ENCODE peak calls at places on chromosomes 5 and 9, in four cellular contexts. One of them, this sample, is unnamed.
A peak's percentile ranks its signal among the peaks of the same experiment; 100 is the strongest.

GRCh38 chr5:137342764-137343163 is 156.4 kb downstream of the SPOCK1 start:
- DNase-seq in heart left ventricle: no peak
- DNase-seq in right lobe of liver: no peak
- DNase-seq in A549: no peak
- DNase-seq in this sample: no peak

GRCh38 chr5:176725521-176725920 is 78.2 kb downstream of the TSPAN17 start:
- DNase-seq in right lobe of liver: no peak
- DNase-seq in heart left ventricle: no peak
- DNase-seq in A549: no peak
- DNase-seq in this sample: no peak

GRCh38 chr9:131755541-131756198 is 15.8 kb upstream of the RAPGEF1 start:
- DNase-seq in right lobe of liver: peak; percentile 74
- DNase-seq in heart left ventricle: peak; percentile 86
- DNase-seq in A549: peak; percentile 71
- DNase-seq in this sample: peak; percentile 95

GRCh38 chr5:65914644-65915196 is 11.7 kb upstream of the ERBIN start:
- DNase-seq in right lobe of liver: no peak
- DNase-seq in heart left ventricle: no peak
- DNase-seq in A549: no peak
- DNase-seq in this sample: no peak

GRCh38 chr5:173598686-173599085 is 17.8 kb downstream of the BOD1 start:
- DNase-seq in A549: no peak
- DNase-seq in heart left ventricle: no peak
- DNase-seq in right lobe of liver: no peak
- DNase-seq in this sample: no peak

GRCh38 chr5:14323466-14323865 is 180.3 kb downstream of the TRIO start:
- DNase-seq in heart left ventricle: no peak
- DNase-seq in right lobe of liver: no peak
- DNase-seq in A549: no peak
- DNase-seq in this sample: no peak

GRCh38 chr9:89603629-89604462 is 966 bp upstream of the GADD45G start:
- DNase-seq in A549: peak; percentile 45
- DNase-seq in right lobe of liver: peak; percentile 85
- DNase-seq in heart left ventricle: peak; percentile 87
- DNase-seq in this sample: peak; percentile 87

GRCh38 chr5:56440871-56441740 is 208.0 kb upstream of the ANKRD55 start:
- DNase-seq in A549: peak; percentile 22
- DNase-seq in right lobe of liver: no peak
- DNase-seq in heart left ventricle: no peak
- DNase-seq in this sample: no peak

GRCh38 chr5:54669845-54670635 is 152.5 kb downstream of the SNX18 start:
- DNase-seq in A549: no peak
- DNase-seq in right lobe of liver: no peak
- DNase-seq in heart left ventricle: no peak
- DNase-seq in this sample: no peak

GRCh38 chr5:132254321-132254977 is 3.0 kb upstream of the PDLIM4 start:
- DNase-seq in A549: no peak
- DNase-seq in heart left ventricle: peak; percentile 83
- DNase-seq in right lobe of liver: peak; percentile 30
- DNase-seq in this sample: peak; percentile 85

GRCh38 chr9:113807173-113808061 is 68.7 kb upstream of the ZNF618 start:
- DNase-seq in heart left ventricle: peak; percentile 28
- DNase-seq in right lobe of liver: peak; percentile 60
- DNase-seq in A549: peak; percentile 84
- DNase-seq in this sample: peak; percentile 74

GRCh38 chr5:57327934-57328333 is 154.1 kb downstream of the GPBP1 start:
- DNase-seq in A549: no peak
- DNase-seq in right lobe of liver: no peak
- DNase-seq in heart left ventricle: no peak
- DNase-seq in this sample: no peak

GRCh38 chr5:167166696-167167095 is 1124.7 kb upstream of the WWC1 start:
- DNase-seq in right lobe of liver: no peak
- DNase-seq in A549: no peak
- DNase-seq in heart left ventricle: no peak
- DNase-seq in this sample: no peak

GRCh38 chr5:102296229-102296817 is at the start of gene SLCO4C1:
- DNase-seq in heart left ventricle: peak; percentile 72
- DNase-seq in right lobe of liver: peak; percentile 93
- DNase-seq in A549: peak; percentile 61
- DNase-seq in this sample: peak; percentile 50

GRCh38 chr9:36900856-36901220 is 133.2 kb downstream of the PAX5 start:
- DNase-seq in A549: no peak
- DNase-seq in heart left ventricle: no peak
- DNase-seq in right lobe of liver: no peak
- DNase-seq in this sample: no peak

GRCh38 chr5:151459680-151460079 is 12.3 kb downstream of the SLC36A1 start:
- DNase-seq in right lobe of liver: no peak
- DNase-seq in A549: no peak
- DNase-seq in heart left ventricle: no peak
- DNase-seq in this sample: no peak

GRCh38 chr5:38655691-38656090 is 99.2 kb upstream of the LIFR start:
- DNase-seq in right lobe of liver: no peak
- DNase-seq in A549: no peak
- DNase-seq in heart left ventricle: no peak
- DNase-seq in this sample: no peak

GRCh38 chr9:136784249-136784996 is 6.7 kb upstream of the TMEM141 start:
- DNase-seq in A549: peak; percentile 51
- DNase-seq in right lobe of liver: no peak
- DNase-seq in heart left ventricle: no peak
- DNase-seq in this sample: no peak

GRCh38 chr9:76692448-76693129 is 71.6 kb upstream of the PCA3 start:
- DNase-seq in right lobe of liver: no peak
- DNase-seq in A549: no peak
- DNase-seq in heart left ventricle: no peak
- DNase-seq in this sample: no peak

GRCh38 chr9:19485193-19485592 is 76.4 kb downstream of the ACER2 start:
- DNase-seq in right lobe of liver: no peak
- DNase-seq in heart left ventricle: no peak
- DNase-seq in A549: no peak
- DNase-seq in this sample: no peak

GRCh38 chr5:65103674-65104035 is 334.9 kb downstream of the CWC27 start:
- DNase-seq in A549: no peak
- DNase-seq in right lobe of liver: no peak
- DNase-seq in heart left ventricle: peak; percentile 20
- DNase-seq in this sample: no peak

GRCh38 chr5:74433255-74434123 is 207.0 kb downstream of the ENC1 start:
- DNase-seq in right lobe of liver: no peak
- DNase-seq in A549: no peak
- DNase-seq in heart left ventricle: no peak
- DNase-seq in this sample: peak; percentile 7
- H3K4me1 ChIP-seq in right lobe of liver: no peaks in the 10 kb centered on the region
- H3K4me1 ChIP-seq in A549: no peaks in the 10 kb centered on the region
- H3K4me1 ChIP-seq in heart left ventricle: peaks cover 7% of the 10 kb centered on the region
- H3K4me1 ChIP-seq in this sample: peaks cover 5% of the 10 kb centered on the region

GRCh38 chr5:159508344-159508743 is 178.1 kb upstream of the IL12B start:
- DNase-seq in heart left ventricle: peak; percentile 42
- DNase-seq in A549: no peak
- DNase-seq in right lobe of liver: no peak
- DNase-seq in this sample: no peak
- H3K27ac ChIP-seq in heart left ventricle: peak overlapping the region; percentile 75
- H3K27ac ChIP-seq in A549: peak overlapping the region; percentile 34
- H3K27ac ChIP-seq in right lobe of liver: no peak overlapping the region
- H3K27ac ChIP-seq in this sample: no peak overlapping the region

GRCh38 chr5:141392429-141393198 is at the start of gene PCDHGA8:
- DNase-seq in A549: no peak
- DNase-seq in right lobe of liver: no peak
- DNase-seq in heart left ventricle: no peak
- DNase-seq in this sample: no peak
- TF ChIP-seq CTCF in A549: no peak
- TF ChIP-seq CTCF in right lobe of liver: no peak
- TF ChIP-seq CTCF in heart left ventricle: peak; percentile 10
- TF ChIP-seq CTCF in this sample: no peak

GRCh38 chr9:94627287-94627686 is 12.0 kb downstream of the FBP1 start:
- DNase-seq in right lobe of liver: no peak
- DNase-seq in heart left ventricle: no peak
- DNase-seq in A549: no peak
- DNase-seq in this sample: no peak

GRCh38 chr9:94630833-94631232 is 8.5 kb downstream of the FBP1 start:
- DNase-seq in heart left ventricle: no peak
- DNase-seq in right lobe of liver: no peak
- DNase-seq in A549: no peak
- DNase-seq in this sample: no peak

GRCh38 chr9:94632736-94633135 is 6.6 kb downstream of the FBP1 start:
- DNase-seq in right lobe of liver: no peak
- DNase-seq in heart left ventricle: no peak
- DNase-seq in A549: no peak
- DNase-seq in this sample: no peak

GRCh38 chr9:94630281-94630680 is 9.0 kb downstream of the FBP1 start:
- DNase-seq in A549: no peak
- DNase-seq in heart left ventricle: no peak
- DNase-seq in right lobe of liver: peak; percentile 76
- DNase-seq in this sample: no peak

DNA sequence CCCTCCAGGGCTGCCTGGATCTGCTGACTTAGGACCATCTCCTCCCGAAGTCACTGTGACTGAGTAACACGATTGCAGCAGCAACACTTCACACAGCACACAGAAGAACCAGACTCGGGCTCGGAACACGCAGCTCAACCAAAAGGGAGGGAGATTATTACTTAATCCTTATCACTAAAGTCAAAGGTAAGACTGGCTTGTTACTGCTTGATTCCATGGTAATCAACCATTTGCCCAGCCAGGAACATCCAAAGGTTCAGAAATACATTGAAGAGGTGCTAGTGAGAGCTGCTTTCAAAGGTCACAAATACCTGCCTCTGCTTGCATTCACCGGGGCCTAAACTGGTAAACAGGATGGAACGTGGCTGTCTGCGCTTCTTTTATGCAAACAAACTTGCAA is 7.7 kb downstream of the FBP1 start:
- DNase-seq in heart left ventricle: no peak
- DNase-seq in right lobe of liver: peak; percentile 66
- DNase-seq in A549: no peak
- DNase-seq in this sample: no peak
- H3K4me1 ChIP-seq in heart left ventricle: no peaks in the 10 kb centered on the region
- H3K4me1 ChIP-seq in right lobe of liver: peaks cover 6% of the 10 kb centered on the region
- H3K4me1 ChIP-seq in A549: peaks cover 10% of the 10 kb centered on the region
- H3K4me1 ChIP-seq in this sample: no peaks in the 10 kb centered on the region